ENCODE peak calls at places on chromosome 6, in five cellular contexts. A, N, E, Q and S are unnamed samples.

GRCh38 chr6:122871079-122871478 is 82.0 kb downstream of the SMPDL3A start:
- DNase-seq in A (no peak), Q (no peak), E (no peak), N (no peak), S (no peak)

GRCh38 chr6:14294270-14294951 is 176.8 kb downstream of the CD83 start:
- DNase-seq in N (no peak), A (no peak), Q (no peak), E (no peak), S (no peak)

GRCh38 chr6:49815166-49815565 is 28.1 kb upstream of the PGK2 start:
- DNase-seq in Q (no peak), A (no peak), N (no peak), E (no peak), S (no peak)

GRCh38 chr6:79602859-79603258 is 28.3 kb upstream of the SH3BGRL2 start:
- DNase-seq in A (no peak), N (no peak), E (no peak), Q (no peak), S (no peak)

GRCh38 chr6:149913542-149914240 is 9.2 kb downstream of the RAET1G start:
- DNase-seq in N (no peak), E (no peak), Q (no peak), A (no peak), S (no peak)

GRCh38 chr6:125732398-125732797 is 17.0 kb upstream of the HEY2 start:
- DNase-seq in A (no peak), E (no peak), Q (no peak), N (no peak), S (no peak)

GRCh38 chr6:44651604-44652003 is 264.1 kb downstream of the CDC5L start:
- DNase-seq in A (no peak), Q (no peak), E (no peak), N (no peak), S (peak; percentile 81)

GRCh38 chr6:148166339-148166949 is 176.2 kb upstream of the SASH1 start:
- DNase-seq in Q (peak; percentile 1), E (peak; percentile 46), A (no peak), N (no peak), S (peak; percentile 71)

GRCh38 chr6:156980515-156980914 is 203.3 kb downstream of the ARID1B start:
- DNase-seq in A (no peak), E (no peak), Q (no peak), N (no peak), S (no peak)

GRCh38 chr6:42958125-42958524 is 2.4 kb upstream of the GNMT start:
- DNase-seq in N (no peak), E (no peak), Q (no peak), A (no peak), S (no peak)

GRCh38 chr6:137102050-137102848 is 57.5 kb upstream of the IL20RA start:
- DNase-seq in Q (no peak), E (no peak), N (no peak), A (no peak), S (no peak)

GRCh38 chr6:33160728-33161323 is 31.4 kb downstream of the COL11A2 start:
- DNase-seq in Q (no peak), N (no peak), E (peak; percentile 93), A (peak; percentile 75), S (peak; percentile 61)

GRCh38 chr6:42369568-42369967 is 82.2 kb downstream of the TRERF1 start:
- DNase-seq in N (peak; percentile 32), E (no peak), Q (no peak), A (peak; percentile 39), S (peak; percentile 27)

GRCh38 chr6:155311076-155311475 is 3.2 kb downstream of the TFB1M start:
- DNase-seq in E (no peak), A (no peak), N (no peak), Q (no peak), S (no peak)

GRCh38 chr6:147194652-147195403 is 9.4 kb upstream of the STXBP5 start:
- DNase-seq in E (peak; percentile 15), N (no peak), A (no peak), Q (no peak), S (no peak)

GRCh38 chr6:28311139-28311823 is 24.7 kb downstream of the ZSCAN31 start:
- DNase-seq in Q (no peak), N (no peak), E (no peak), A (no peak), S (no peak)

GRCh38 chr6:80329496-80329895 is 223.0 kb downstream of the BCKDHB start:
- DNase-seq in Q (no peak), E (no peak), N (no peak), A (no peak), S (peak; percentile 23)

GRCh38 chr6:134714113-134714512 is 235.8 kb downstream of the ALDH8A1 start:
- DNase-seq in Q (no peak), N (no peak), E (no peak), A (no peak), S (no peak)

GRCh38 chr6:118501816-118502568 is 46.1 kb upstream of the PLN start:
- DNase-seq in A (no peak), N (no peak), Q (no peak), E (no peak), S (no peak)